ENCODE peak calls at places on chromosomes 4 and X, in six cellular contexts. K is aorta, N is heart right ventricle, Y is HT1080, O is left lung, Z is right cardiac atrium. V is an unnamed sample.

GRCh38 chrX:45714864-45715263 is 514.2 kb upstream of the DIPK2B start:
- DNase-seq in N (peak), Z (no peak), O (no peak), K (no peak), Y (peak), V (peak)

GRCh38 chr4:120753854-120754253 is 168.7 kb downstream of the PRDM5 start:
- DNase-seq in K (no peak), Z (no peak), N (peak), O (no peak), Y (no peak), V (no peak)

GRCh38 chr4:63017300-63017699 is 1392.0 kb downstream of the TECRL start:
- DNase-seq in Y (no peak), O (no peak), N (no peak), K (no peak), Z (no peak), V (no peak)

GRCh38 chr4:77493829-77494551 is 111.6 kb upstream of the CXCL13 start:
- DNase-seq in O (no peak), K (no peak), Y (peak), N (no peak), Z (no peak), V (no peak)

GRCh38 chr4:40843696-40844095 is 93.9 kb downstream of the NSUN7 start:
- DNase-seq in N (no peak), O (no peak), Y (no peak), Z (no peak), K (no peak), V (no peak)

GRCh38 chr4:159238631-159239030 is 135.8 kb downstream of the RAPGEF2 start:
- DNase-seq in O (no peak), Y (peak), Z (no peak), N (no peak), K (no peak), V (no peak)

GRCh38 chrX:105331244-105331643 is 110.8 kb upstream of the TEX13A start:
- DNase-seq in O (no peak), N (no peak), K (no peak), Y (no peak), Z (no peak), V (no peak)

GRCh38 chrX:110178179-110178865 is 139.6 kb downstream of the AMMECR1 start:
- DNase-seq in Y (no peak), O (no peak), N (no peak), Z (no peak), K (no peak), V (no peak)

GRCh38 chr4:118757761-118758213 is 72.6 kb downstream of the METTL14 start:
- DNase-seq in O (no peak), Z (no peak), N (no peak), K (no peak), Y (no peak), V (no peak)

GRCh38 chr4:147714575-147715401 is 17.1 kb upstream of the ARHGAP10 start:
- DNase-seq in Y (peak), N (no peak), Z (no peak), K (peak), O (no peak), V (no peak)

V was measured in kidney epithelial cell.